ENCODE peak calls at places on chromosomes 3 and 15, in four cellular contexts. One of them, this sample, is unnamed.

GRCh38 chr3:127056281-127056680 is 73.4 kb downstream of the PLXNA1 start:
- DNase-seq in K562: no peak
- DNase-seq in WTC11: no peak
- DNase-seq in HEK293T: no peak
- DNase-seq in this sample: no peak

GRCh38 chr15:44084171-44084570 is 110.9 kb downstream of the FRMD5 start:
- DNase-seq in K562: no peak
- DNase-seq in WTC11: no peak
- DNase-seq in HEK293T: no peak
- DNase-seq in this sample: no peak

GRCh38 chr3:141231923-141232861 is 567 bp downstream of the PXYLP1 start:
- DNase-seq in K562: peak
- DNase-seq in WTC11: peak
- DNase-seq in HEK293T: peak
- DNase-seq in this sample: no peak

GRCh38 chr15:90219421-90220141 is 14.2 kb downstream of the CIB1 start:
- DNase-seq in K562: peak
- DNase-seq in WTC11: peak
- DNase-seq in HEK293T: peak
- DNase-seq in this sample: no peak

GRCh38 chr3:180036678-180037455 is at the start of gene PEX5L:
- DNase-seq in K562: no peak
- DNase-seq in WTC11: peak
- DNase-seq in HEK293T: peak
- DNase-seq in this sample: peak

GRCh38 chr3:68986496-68987208 is 26.8 kb downstream of the EOGT start:
- DNase-seq in K562: no peak
- DNase-seq in WTC11: no peak
- DNase-seq in HEK293T: no peak
- DNase-seq in this sample: no peak

GRCh38 chr3:126569390-126569975 is 10.8 kb upstream of the C3orf22 start:
- DNase-seq in K562: no peak
- DNase-seq in WTC11: no peak
- DNase-seq in HEK293T: no peak
- DNase-seq in this sample: no peak

GRCh38 chr15:40937762-40938529 is 8.8 kb downstream of the DLL4 start:
- DNase-seq in K562: no peak
- DNase-seq in WTC11: no peak
- DNase-seq in HEK293T: no peak
- DNase-seq in this sample: no peak

GRCh38 chr3:157573281-157573680 is 70.1 kb upstream of the VEPH1 start:
- DNase-seq in K562: no peak
- DNase-seq in WTC11: no peak
- DNase-seq in HEK293T: no peak
- DNase-seq in this sample: no peak

GRCh38 chr3:157574580-157574979 is 71.4 kb upstream of the VEPH1 start:
- DNase-seq in K562: no peak
- DNase-seq in WTC11: no peak
- DNase-seq in HEK293T: no peak
- DNase-seq in this sample: no peak

GRCh38 chr3:157573780-157574378 is 70.7 kb upstream of the VEPH1 start:
- DNase-seq in K562: no peak
- DNase-seq in WTC11: no peak
- DNase-seq in HEK293T: no peak
- DNase-seq in this sample: no peak

GRCh38 chr3:157572559-157573270 is 69.5 kb upstream of the VEPH1 start:
- DNase-seq in K562: peak
- DNase-seq in WTC11: peak
- DNase-seq in HEK293T: peak
- DNase-seq in this sample: peak
- TF ChIP-seq ELF4 in K562: no peak
- TF ChIP-seq ELF4 in WTC11: no peak
- TF ChIP-seq ELF4 in HEK293T: no peak
- TF ChIP-seq ELF4 in this sample: no peak

GRCh38 chr3:162760789-162761188 is 1264.2 kb downstream of the OTOL1 start:
- DNase-seq in K562: no peak
- DNase-seq in WTC11: no peak
- DNase-seq in HEK293T: no peak
- DNase-seq in this sample: no peak

GRCh38 chr3:162770556-162770955 is 1273.9 kb downstream of the OTOL1 start:
- DNase-seq in K562: no peak
- DNase-seq in WTC11: no peak
- DNase-seq in HEK293T: no peak
- DNase-seq in this sample: no peak

GRCh38 chr3:162765524-162765923 is 1268.9 kb downstream of the OTOL1 start:
- DNase-seq in K562: no peak
- DNase-seq in WTC11: no peak
- DNase-seq in HEK293T: no peak
- DNase-seq in this sample: no peak

GRCh38 chr3:162769559-162769958 is 1273.0 kb downstream of the OTOL1 start:
- DNase-seq in K562: no peak
- DNase-seq in WTC11: no peak
- DNase-seq in HEK293T: no peak
- DNase-seq in this sample: no peak

GRCh38 chr3:162764672-162765071 is 1268.1 kb downstream of the OTOL1 start:
- DNase-seq in K562: no peak
- DNase-seq in WTC11: no peak
- DNase-seq in HEK293T: no peak
- DNase-seq in this sample: no peak
- TF ChIP-seq ELF4 in K562: no peak
- TF ChIP-seq ELF4 in WTC11: no peak
- TF ChIP-seq ELF4 in HEK293T: no peak
- TF ChIP-seq ELF4 in this sample: no peak

DNA sequence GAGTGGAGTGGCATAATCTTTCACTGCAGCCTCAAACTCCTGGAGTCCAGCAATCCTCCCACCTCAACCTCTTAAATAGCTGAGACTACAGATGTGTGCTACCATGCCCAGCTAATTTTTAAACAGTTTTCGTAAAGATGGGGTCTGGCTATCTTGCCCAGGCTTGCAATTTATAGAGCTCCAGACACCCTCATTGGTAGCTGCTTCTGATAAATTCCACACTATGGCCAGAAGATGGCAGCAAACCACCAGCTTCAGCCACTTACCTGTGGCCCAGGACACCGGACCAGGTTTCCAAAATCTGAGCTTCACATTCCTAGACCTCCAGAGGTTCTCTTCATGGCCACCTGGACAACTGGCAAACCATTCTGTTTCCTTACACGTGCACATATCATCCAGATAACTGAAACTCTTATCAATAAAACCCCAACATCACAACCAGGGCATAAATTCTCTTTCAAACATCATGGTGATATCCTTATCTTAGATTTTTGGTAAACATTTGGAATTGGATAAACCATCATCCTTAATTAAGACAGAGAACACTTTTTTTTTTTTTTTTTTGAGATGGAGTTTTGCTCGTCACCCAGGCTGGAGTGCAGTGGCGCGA is 28.9 kb downstream of the FBXW12 start:
- DNase-seq in K562: peak
- DNase-seq in WTC11: peak
- DNase-seq in HEK293T: peak
- DNase-seq in this sample: peak
- TF ChIP-seq ELF4 in K562: no peak
- TF ChIP-seq ELF4 in WTC11: no peak
- TF ChIP-seq ELF4 in HEK293T: no peak
- TF ChIP-seq ELF4 in this sample: no peak

GRCh38 chr3:105062853-105063252 is 303.9 kb upstream of the ALCAM start:
- DNase-seq in K562: no peak
- DNase-seq in WTC11: no peak
- DNase-seq in HEK293T: no peak
- DNase-seq in this sample: no peak
- TF ChIP-seq ELF4 in K562: no peak
- TF ChIP-seq ELF4 in WTC11: no peak
- TF ChIP-seq ELF4 in HEK293T: no peak
- TF ChIP-seq ELF4 in this sample: no peak